ENCODE peak calls at places on chromosome 3, in seven cellular contexts. One of them, this sample, is unnamed.

GRCh38 chr3:40518067-40518466 is 6.7 kb upstream of the ZNF621 start:
- DNase-seq in pancreas: no peak
- DNase-seq in body of pancreas: peak; percentile 15
- DNase-seq in lower lobe of right lung: no peak
- DNase-seq in GM20000: no peak
- DNase-seq in NB4: no peak
- DNase-seq in AG10803: no peak
- DNase-seq in this sample: no peak

GRCh38 chr3:167575000-167575399 is 78.7 kb downstream of the WDR49 start:
- DNase-seq in pancreas: no peak
- DNase-seq in body of pancreas: no peak
- DNase-seq in lower lobe of right lung: no peak
- DNase-seq in GM20000: no peak
- DNase-seq in NB4: no peak
- DNase-seq in AG10803: no peak
- DNase-seq in this sample: no peak

GRCh38 chr3:113086506-113087461 is 96.0 kb downstream of the GTPBP8 start:
- DNase-seq in pancreas: no peak
- DNase-seq in body of pancreas: no peak
- DNase-seq in lower lobe of right lung: no peak
- DNase-seq in GM20000: no peak
- DNase-seq in NB4: no peak
- DNase-seq in AG10803: peak; percentile 32
- DNase-seq in this sample: no peak

GRCh38 chr3:36653095-36653494 is 111.3 kb downstream of the DCLK3 start:
- DNase-seq in pancreas: no peak
- DNase-seq in body of pancreas: no peak
- DNase-seq in lower lobe of right lung: no peak
- DNase-seq in GM20000: no peak
- DNase-seq in NB4: no peak
- DNase-seq in AG10803: peak; percentile 55
- DNase-seq in this sample: no peak

GRCh38 chr3:111434941-111435622 is 106.9 kb upstream of the CD96 start:
- DNase-seq in pancreas: no peak
- DNase-seq in body of pancreas: no peak
- DNase-seq in lower lobe of right lung: no peak
- DNase-seq in GM20000: no peak
- DNase-seq in NB4: no peak
- DNase-seq in AG10803: no peak
- DNase-seq in this sample: no peak

GRCh38 chr3:65128346-65128745 is 440.5 kb upstream of the ADAMTS9 start:
- DNase-seq in pancreas: no peak
- DNase-seq in body of pancreas: no peak
- DNase-seq in lower lobe of right lung: no peak
- DNase-seq in GM20000: no peak
- DNase-seq in NB4: no peak
- DNase-seq in AG10803: no peak
- DNase-seq in this sample: no peak

GRCh38 chr3:42590989-42591756 is 513 bp downstream of the SS18L2 start:
- DNase-seq in pancreas: no peak
- DNase-seq in body of pancreas: no peak
- DNase-seq in lower lobe of right lung: no peak
- DNase-seq in GM20000: no peak
- DNase-seq in NB4: no peak
- DNase-seq in AG10803: no peak
- DNase-seq in this sample: no peak

GRCh38 chr3:8450618-8451017 is 51.0 kb upstream of the LMCD1 start:
- DNase-seq in pancreas: no peak
- DNase-seq in body of pancreas: no peak
- DNase-seq in lower lobe of right lung: no peak
- DNase-seq in GM20000: no peak
- DNase-seq in NB4: no peak
- DNase-seq in AG10803: peak; percentile 75
- DNase-seq in this sample: no peak

GRCh38 chr3:160747437-160747836 is 8.6 kb upstream of the PPM1L start:
- DNase-seq in pancreas: no peak
- DNase-seq in body of pancreas: no peak
- DNase-seq in lower lobe of right lung: no peak
- DNase-seq in GM20000: no peak
- DNase-seq in NB4: no peak
- DNase-seq in AG10803: no peak
- DNase-seq in this sample: no peak

GRCh38 chr3:172065534-172065933 is 26.2 kb downstream of the FNDC3B start:
- DNase-seq in pancreas: no peak
- DNase-seq in body of pancreas: peak; percentile 53
- DNase-seq in lower lobe of right lung: no peak
- DNase-seq in GM20000: no peak
- DNase-seq in NB4: no peak
- DNase-seq in AG10803: peak; percentile 81
- DNase-seq in this sample: no peak

GRCh38 chr3:89360155-89360554 is 252.7 kb downstream of the EPHA3 start:
- DNase-seq in pancreas: no peak
- DNase-seq in body of pancreas: no peak
- DNase-seq in lower lobe of right lung: no peak
- DNase-seq in GM20000: no peak
- DNase-seq in NB4: no peak
- DNase-seq in AG10803: peak; percentile 26
- DNase-seq in this sample: no peak

GRCh38 chr3:106617276-106617675 is 748.5 kb upstream of the CBLB start:
- DNase-seq in pancreas: no peak
- DNase-seq in body of pancreas: no peak
- DNase-seq in lower lobe of right lung: no peak
- DNase-seq in GM20000: no peak
- DNase-seq in NB4: no peak
- DNase-seq in AG10803: no peak
- DNase-seq in this sample: no peak

GRCh38 chr3:182226995-182227394 is 515.3 kb downstream of the SOX2 start:
- DNase-seq in pancreas: no peak
- DNase-seq in body of pancreas: no peak
- DNase-seq in lower lobe of right lung: no peak
- DNase-seq in GM20000: no peak
- DNase-seq in NB4: no peak
- DNase-seq in AG10803: no peak
- DNase-seq in this sample: no peak

DNA sequence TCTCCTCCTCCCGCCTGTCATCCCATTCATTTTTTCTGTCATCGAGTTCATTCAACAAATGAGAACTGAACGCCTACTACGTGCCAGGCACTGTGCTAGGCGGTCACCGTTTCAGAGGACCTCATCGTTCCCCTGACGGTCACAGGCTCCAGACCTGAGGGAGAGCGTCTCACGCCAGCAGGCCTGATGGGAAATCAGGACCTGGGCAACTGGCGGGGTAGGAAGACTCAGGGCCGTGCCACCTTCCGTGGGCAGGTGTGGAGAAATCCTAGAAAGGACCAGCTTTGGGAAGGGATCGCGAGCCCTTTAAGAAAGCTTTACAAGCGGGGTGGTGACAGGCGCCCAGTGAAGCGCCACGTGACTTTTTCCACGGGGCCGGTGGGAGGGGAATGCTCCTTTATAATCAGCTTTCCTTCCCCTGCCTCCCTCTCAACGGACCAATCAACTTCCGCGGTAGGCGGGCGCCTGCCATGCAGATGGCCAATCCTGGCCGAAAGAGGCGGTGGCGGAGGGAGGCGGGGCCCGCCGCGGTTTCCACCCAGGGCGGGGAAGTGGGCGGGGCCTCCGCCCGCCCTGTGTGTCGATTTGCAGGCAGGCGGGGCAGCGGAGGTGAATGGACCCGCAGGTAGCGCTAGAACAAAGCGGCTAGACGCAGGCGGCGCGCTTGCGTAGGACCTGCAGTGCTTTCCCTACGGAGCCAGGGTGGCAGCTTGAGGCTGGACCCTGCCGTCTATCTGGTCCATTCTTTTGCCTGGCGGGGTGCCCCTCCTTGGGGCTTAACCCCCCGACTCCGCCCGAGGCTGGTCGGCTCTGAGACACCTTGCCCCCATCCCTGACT is 816 bp upstream of the DUSP7 start:
- DNase-seq in pancreas: peak; percentile 100
- DNase-seq in body of pancreas: peak; percentile 99
- DNase-seq in lower lobe of right lung: peak; percentile 99
- DNase-seq in GM20000: peak; percentile 98
- DNase-seq in NB4: peak; percentile 98
- DNase-seq in AG10803: peak; percentile 98
- DNase-seq in this sample: peak; percentile 99
- TF ChIP-seq CTCF in pancreas: no peak
- TF ChIP-seq CTCF in body of pancreas: peak; percentile 13
- TF ChIP-seq CTCF in lower lobe of right lung: no peak
- TF ChIP-seq CTCF in GM20000: no peak
- TF ChIP-seq CTCF in NB4: no peak
- TF ChIP-seq CTCF in AG10803: no peak
- TF ChIP-seq CTCF in this sample: peak; percentile 21

GRCh38 chr3:129323651-129324294 is 45.1 kb downstream of the HMCES start:
- DNase-seq in pancreas: no peak
- DNase-seq in body of pancreas: no peak
- DNase-seq in lower lobe of right lung: no peak
- DNase-seq in GM20000: peak; percentile 69
- DNase-seq in NB4: no peak
- DNase-seq in AG10803: no peak
- DNase-seq in this sample: peak; percentile 70
- TF ChIP-seq CTCF in pancreas: no peak
- TF ChIP-seq CTCF in body of pancreas: no peak
- TF ChIP-seq CTCF in lower lobe of right lung: peak; percentile 29
- TF ChIP-seq CTCF in GM20000: peak; percentile 38
- TF ChIP-seq CTCF in NB4: peak; percentile 11
- TF ChIP-seq CTCF in AG10803: peak; percentile 23
- TF ChIP-seq CTCF in this sample: peak; percentile 56

GRCh38 chr3:192515661-192516040 is 211.7 kb downstream of the FGF12 start:
- DNase-seq in pancreas: no peak
- DNase-seq in body of pancreas: no peak
- DNase-seq in lower lobe of right lung: no peak
- DNase-seq in GM20000: no peak
- DNase-seq in NB4: no peak
- DNase-seq in AG10803: no peak
- DNase-seq in this sample: no peak

GRCh38 chr3:192516850-192517249 is 210.5 kb downstream of the FGF12 start:
- DNase-seq in pancreas: no peak
- DNase-seq in body of pancreas: no peak
- DNase-seq in lower lobe of right lung: no peak
- DNase-seq in GM20000: no peak
- DNase-seq in NB4: no peak
- DNase-seq in AG10803: no peak
- DNase-seq in this sample: no peak

GRCh38 chr3:192514081-192514753 is 213.1 kb downstream of the FGF12 start:
- DNase-seq in pancreas: peak; percentile 40
- DNase-seq in body of pancreas: peak; percentile 38
- DNase-seq in lower lobe of right lung: no peak
- DNase-seq in GM20000: no peak
- DNase-seq in NB4: peak; percentile 12
- DNase-seq in AG10803: no peak
- DNase-seq in this sample: peak; percentile 44

GRCh38 chr3:192514754-192515660 is 212.3 kb downstream of the FGF12 start:
- DNase-seq in pancreas: peak; percentile 86
- DNase-seq in body of pancreas: peak; percentile 92
- DNase-seq in lower lobe of right lung: peak; percentile 42
- DNase-seq in GM20000: no peak
- DNase-seq in NB4: no peak
- DNase-seq in AG10803: no peak
- DNase-seq in this sample: no peak
- TF ChIP-seq CTCF in pancreas: no peak
- TF ChIP-seq CTCF in body of pancreas: peak; percentile 29
- TF ChIP-seq CTCF in lower lobe of right lung: peak; percentile 12
- TF ChIP-seq CTCF in GM20000: no peak
- TF ChIP-seq CTCF in NB4: no peak
- TF ChIP-seq CTCF in AG10803: no peak
- TF ChIP-seq CTCF in this sample: no peak

GRCh38 chr3:74646094-74646493 is 31.6 kb upstream of the CNTN3 start:
- DNase-seq in pancreas: no peak
- DNase-seq in body of pancreas: no peak
- DNase-seq in lower lobe of right lung: no peak
- DNase-seq in GM20000: no peak
- DNase-seq in NB4: no peak
- DNase-seq in AG10803: no peak
- DNase-seq in this sample: no peak

GRCh38 chr3:74643636-74644035 is 29.2 kb upstream of the CNTN3 start:
- DNase-seq in pancreas: peak; percentile 83
- DNase-seq in body of pancreas: peak; percentile 96
- DNase-seq in lower lobe of right lung: no peak
- DNase-seq in GM20000: no peak
- DNase-seq in NB4: no peak
- DNase-seq in AG10803: peak; percentile 63
- DNase-seq in this sample: no peak

GRCh38 chr3:74639681-74640080 is 25.2 kb upstream of the CNTN3 start:
- DNase-seq in pancreas: no peak
- DNase-seq in body of pancreas: no peak
- DNase-seq in lower lobe of right lung: no peak
- DNase-seq in GM20000: no peak
- DNase-seq in NB4: no peak
- DNase-seq in AG10803: peak; percentile 45
- DNase-seq in this sample: no peak

GRCh38 chr3:74648102-74648501 is 33.6 kb upstream of the CNTN3 start:
- DNase-seq in pancreas: no peak
- DNase-seq in body of pancreas: no peak
- DNase-seq in lower lobe of right lung: no peak
- DNase-seq in GM20000: no peak
- DNase-seq in NB4: no peak
- DNase-seq in AG10803: no peak
- DNase-seq in this sample: no peak

GRCh38 chr3:74642876-74643275 is 28.4 kb upstream of the CNTN3 start:
- DNase-seq in pancreas: no peak
- DNase-seq in body of pancreas: no peak
- DNase-seq in lower lobe of right lung: no peak
- DNase-seq in GM20000: no peak
- DNase-seq in NB4: no peak
- DNase-seq in AG10803: no peak
- DNase-seq in this sample: no peak
- TF ChIP-seq CTCF in pancreas: no peak
- TF ChIP-seq CTCF in body of pancreas: no peak
- TF ChIP-seq CTCF in lower lobe of right lung: no peak
- TF ChIP-seq CTCF in GM20000: no peak
- TF ChIP-seq CTCF in NB4: no peak
- TF ChIP-seq CTCF in AG10803: no peak
- TF ChIP-seq CTCF in this sample: no peak

GRCh38 chr3:151210676-151211381 is 7.8 kb upstream of the GPR171 start:
- DNase-seq in pancreas: no peak
- DNase-seq in body of pancreas: peak; percentile 15
- DNase-seq in lower lobe of right lung: no peak
- DNase-seq in GM20000: peak; percentile 7
- DNase-seq in NB4: peak; percentile 15
- DNase-seq in AG10803: no peak
- DNase-seq in this sample: no peak
- TF ChIP-seq CTCF in pancreas: no peak
- TF ChIP-seq CTCF in body of pancreas: peak; percentile 11
- TF ChIP-seq CTCF in lower lobe of right lung: no peak
- TF ChIP-seq CTCF in GM20000: no peak
- TF ChIP-seq CTCF in NB4: no peak
- TF ChIP-seq CTCF in AG10803: no peak
- TF ChIP-seq CTCF in this sample: peak; percentile 15